ENCODE peak calls at places on chromosomes 7 and 10, in six cellular contexts. Z is H7, F is HCT116, Y is gastrocnemius medialis, H is GM23248, M is Caco-2. O is an unnamed sample. For H3K27me3, the result is how much of the 10 kb centered on the place peaks cover.

GRCh38 chr7:5083291-5083690 is 37.6 kb downstream of the RBAK start:
- DNase-seq in Z (no peak), F (no peak), Y (no peak), H (no peak), M (no peak), O (no peak)

GRCh38 chr10:16155761-16156322 is 281.0 kb upstream of the PTER start:
- DNase-seq in Z (peak), F (no peak), Y (no peak), H (no peak), M (no peak), O (no peak)

GRCh38 chr10:44982114-44982460 is 3.5 kb upstream of the DEPP1 start:
- DNase-seq in Z (no peak), F (no peak), Y (peak), H (no peak), M (peak), O (no peak)

GRCh38 chr10:69327463-69328345 is 49.4 kb downstream of the HK1 start:
- DNase-seq in Z (peak), F (no peak), Y (peak), H (no peak), M (no peak), O (peak)

GRCh38 chr7:15870337-15870736 is 183.9 kb upstream of the MEOX2 start:
- DNase-seq in Z (no peak), F (no peak), Y (no peak), H (no peak), M (no peak), O (no peak)

GRCh38 chr10:101710064-101710695 is 15.2 kb upstream of the FBXW4 start:
- DNase-seq in Z (peak), F (no peak), Y (no peak), H (no peak), M (no peak), O (no peak)

GRCh38 chr7:113774182-113774807 is 144.5 kb downstream of the PPP1R3A start:
- DNase-seq in Z (peak), F (peak), Y (peak), H (peak), M (no peak), O (no peak)

GRCh38 chr10:65891073-65891981 is 1034.5 kb upstream of the LRRTM3 start:
- DNase-seq in Z (no peak), F (no peak), Y (no peak), H (no peak), M (no peak), O (peak)

GRCh38 chr7:151806938-151807775 is 69.8 kb downstream of the PRKAG2 start:
- DNase-seq in Z (no peak), F (no peak), Y (no peak), H (no peak), M (no peak), O (no peak)

GRCh38 chr7:86643478-86644281 is at the start of gene GRM3:
- DNase-seq in Z (peak), F (no peak), Y (no peak), H (peak), M (peak), O (no peak)

GRCh38 chr10:79274279-79275104 is 72.8 kb upstream of the PPIF start:
- DNase-seq in Z (no peak), F (no peak), Y (peak), H (peak), M (peak), O (no peak)

GRCh38 chr7:63205136-63205535 is 793.5 kb upstream of the ZNF722 start:
- DNase-seq in Z (no peak), F (no peak), Y (no peak), H (no peak), M (no peak), O (no peak)

GRCh38 chr10:110668443-110668842 is 24.3 kb downstream of the RBM20 start:
- DNase-seq in Z (no peak), F (no peak), Y (no peak), H (no peak), M (no peak), O (no peak)

GRCh38 chr10:110666673-110667072 is 22.5 kb downstream of the RBM20 start:
- DNase-seq in Z (no peak), F (no peak), Y (no peak), H (no peak), M (no peak), O (no peak)

GRCh38 chr10:110670335-110670734 is 26.2 kb downstream of the RBM20 start:
- DNase-seq in Z (no peak), F (no peak), Y (no peak), H (no peak), M (no peak), O (no peak)

GRCh38 chr10:110664483-110665420 is 20.6 kb downstream of the RBM20 start:
- DNase-seq in Z (no peak), F (peak), Y (peak), H (peak), M (peak), O (no peak)

GRCh38 chr10:110667620-110668343 is 23.6 kb downstream of the RBM20 start:
- DNase-seq in Z (peak), F (no peak), Y (peak), H (no peak), M (no peak), O (no peak)
- H3K27me3 ChIP-seq in Z (under half), F (under half), Y (under half), H (under half), M (under half), O (under half)

GRCh38 chr10:120423350-120424197 is 33.5 kb upstream of the PLPP4 start:
- DNase-seq in Z (peak), F (peak), Y (no peak), H (peak), M (peak), O (no peak)
- H3K4me3 ChIP-seq in Z (no peak), F (no peak), Y (no peak), H (peak), M (no peak), O (no peak)

GRCh38 chr7:51310131-51310583 is 6.5 kb downstream of the COBL start:
- DNase-seq in Z (no peak), F (no peak), Y (no peak), H (no peak), M (no peak), O (no peak)
- H3K27me3 ChIP-seq in Z (under half), F (under half), Y (under half), H (under half), M (under half), O (under half)

GRCh38 chr7:106125417-106125816 is 13.3 kb upstream of the SYPL1 start:
- DNase-seq in Z (no peak), F (no peak), Y (peak), H (peak), M (no peak), O (no peak)
- H3K4me3 ChIP-seq in Z (no peak), F (no peak), Y (no peak), H (no peak), M (no peak), O (no peak)

DNA sequence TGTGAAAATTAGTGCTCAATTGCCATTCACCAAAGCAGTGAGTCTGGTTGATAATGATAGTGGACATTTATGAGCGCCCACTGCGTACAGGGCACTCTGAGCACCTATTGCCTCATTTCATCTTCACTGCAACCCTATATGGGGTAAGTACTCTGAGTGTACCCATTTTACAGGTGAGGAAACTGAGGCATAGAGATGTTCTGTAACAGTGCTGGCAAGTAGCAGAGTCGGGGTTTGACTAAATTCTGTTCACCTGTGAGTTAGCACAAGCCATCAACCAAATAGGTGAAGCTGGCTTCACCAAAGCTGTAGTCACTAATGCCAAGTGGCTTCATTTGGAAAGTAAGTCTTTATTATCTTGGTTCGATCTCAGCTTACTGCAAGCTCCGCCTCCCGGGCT is 135.8 kb downstream of the SPAG6 start:
- DNase-seq in Z (no peak), F (no peak), Y (no peak), H (no peak), M (no peak), O (no peak)
- H3K27me3 ChIP-seq in Z (under half), F (under half), Y (under half), H (under half), M (under half), O (under half)

DNA sequence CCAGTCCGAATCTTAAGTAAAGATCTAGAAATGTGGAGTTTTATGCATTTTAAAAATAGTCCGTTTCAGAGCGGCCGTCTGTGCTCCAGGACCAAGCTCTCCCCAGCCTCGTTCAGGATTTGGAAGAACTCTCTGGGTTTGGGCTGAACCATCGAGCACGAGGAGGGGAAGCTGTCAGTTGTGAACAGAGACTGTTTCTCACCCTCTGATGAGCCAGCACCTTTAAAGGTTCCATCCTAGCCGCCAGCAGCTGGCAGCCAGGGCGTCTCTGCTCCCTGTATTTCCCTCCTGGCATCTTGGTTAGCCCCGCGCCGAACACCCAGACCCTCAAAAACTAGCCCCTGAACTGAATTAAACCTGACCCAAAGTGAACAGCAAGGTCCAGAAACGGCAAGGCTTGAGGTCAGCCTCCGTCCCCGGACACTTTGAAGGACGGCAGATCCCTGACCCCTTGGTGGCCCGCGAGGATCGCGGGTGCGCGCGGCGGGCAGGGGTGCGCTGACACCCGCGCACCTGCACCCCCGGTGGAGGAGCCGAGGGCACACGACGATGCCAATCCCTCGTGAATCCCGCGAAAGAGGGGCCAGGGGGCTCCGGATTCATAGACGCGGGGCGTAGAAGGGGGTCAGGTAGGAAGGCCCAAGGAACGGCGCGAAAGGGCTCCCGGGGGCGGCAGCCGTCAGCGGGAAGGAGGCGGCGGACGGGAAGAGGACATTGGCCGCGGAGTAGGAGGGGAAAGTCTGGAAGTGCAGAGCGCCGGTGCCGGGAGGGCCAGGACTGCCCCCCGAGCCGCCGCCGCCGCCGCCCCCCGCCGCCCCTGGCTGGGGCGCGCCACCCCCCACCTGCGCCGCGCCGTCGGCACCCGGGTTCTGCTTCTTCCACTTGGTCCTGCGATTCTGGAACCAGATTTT is 2.8 kb downstream of the NKX1-2 start:
- DNase-seq in Z (peak), F (no peak), Y (no peak), H (no peak), M (no peak), O (no peak)
- H3K4me3 ChIP-seq in Z (peak), F (no peak), Y (peak), H (no peak), M (no peak), O (no peak)

GRCh38 chr7:155581107-155581830 is 34.9 kb upstream of the CNPY1 start:
- DNase-seq in Z (peak), F (no peak), Y (no peak), H (no peak), M (no peak), O (no peak)
- H3K27me3 ChIP-seq in Z (under half), F (under half), Y (under half), H (under half), M (under half), O (under half)

O was measured in GM06990.